ENCODE peak calls at places on chromosomes 6 and 20, in four cellular contexts. Q is neuronal stem cell, V is MM.1S, U is coronary artery. J is an unnamed sample.
A peak's percentile ranks its signal among the peaks of the same experiment; 100 is the strongest.

GRCh38 chr6:66961191-66961590 is 1254.2 kb upstream of the EYS start:
- DNase-seq in Q (no peak), V (no peak), U (no peak), J (no peak)

GRCh38 chr6:73704798-73705197 is 8.8 kb downstream of the CD109 start:
- DNase-seq in Q (no peak), V (no peak), U (no peak), J (no peak)

GRCh38 chr20:34431168-34431567 is 68.1 kb downstream of the ITCH start:
- DNase-seq in Q (no peak), V (no peak), U (no peak), J (no peak)

GRCh38 chr6:15642276-15642675 is 20.6 kb downstream of the DTNBP1 start:
- DNase-seq in Q (no peak), V (no peak), U (no peak), J (no peak)

GRCh38 chr6:30763618-30764489 is 19.5 kb upstream of the IER3 start:
- DNase-seq in Q (no peak), V (no peak), U (no peak), J (no peak)

GRCh38 chr6:147205690-147206600 is 1.7 kb downstream of the STXBP5 start:
- DNase-seq in Q (no peak), V (no peak), U (no peak), J (no peak)

GRCh38 chr6:6891074-6891754 is 216.5 kb upstream of the RREB1 start:
- DNase-seq in Q (no peak), V (no peak), U (no peak), J (no peak)

GRCh38 chr20:56893206-56893605 is 264.1 kb downstream of the TFAP2C start:
- DNase-seq in Q (no peak), V (no peak), U (no peak), J (no peak)

GRCh38 chr20:10093087-10093591 is 58.4 kb downstream of the ANKEF1 start:
- DNase-seq in Q (no peak), V (no peak), U (no peak), J (no peak)

DNA sequence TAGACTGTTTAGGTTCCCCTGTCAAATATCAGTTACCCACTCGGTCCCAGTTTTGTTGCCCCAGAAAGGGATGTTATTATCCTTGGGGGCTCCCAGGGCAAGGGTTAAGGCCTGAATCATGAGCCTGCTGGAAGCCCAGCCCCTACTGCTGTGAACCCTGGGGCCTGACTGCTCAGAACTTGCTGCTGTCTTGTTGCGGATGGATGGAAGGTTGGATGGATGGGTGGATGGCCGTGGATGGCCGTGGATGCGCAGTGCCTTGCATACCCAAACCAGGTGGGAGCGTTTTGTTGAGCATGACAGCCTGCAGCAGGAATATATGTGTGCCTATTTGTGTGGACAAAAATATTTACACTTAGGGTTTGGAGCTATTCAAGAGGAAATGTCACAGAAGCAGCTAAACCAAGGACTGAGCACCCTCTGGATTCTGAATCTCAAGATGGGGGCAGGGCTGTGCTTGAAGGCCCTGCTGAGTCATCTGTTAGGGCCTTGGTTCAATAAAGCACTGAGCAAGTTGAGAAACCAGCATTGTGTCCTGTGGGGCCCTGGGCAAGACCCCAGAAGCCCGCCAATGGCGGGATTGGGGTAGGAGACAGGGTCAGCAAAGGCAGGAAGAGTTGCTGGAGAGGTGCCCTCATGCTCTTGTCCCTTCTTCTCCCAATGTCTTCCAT is 9.6 kb downstream of the CDC25B start:
- DNase-seq in Q (no peak), V (no peak), U (no peak), J (no peak)
- H3K27ac ChIP-seq in Q (no peak overlapping the region), V (no peak overlapping the region), U (peak overlapping the region; percentile 95), J (peak overlapping the region; percentile 57)

GRCh38 chr6:44062771-44063560 is 64.3 kb downstream of the MRPL14 start:
- DNase-seq in Q (no peak), V (peak; percentile 13), U (no peak), J (peak; percentile 84)

GRCh38 chr6:44063561-44064059 is 63.6 kb downstream of the MRPL14 start:
- DNase-seq in Q (no peak), V (no peak), U (no peak), J (no peak)

GRCh38 chr6:44061375-44062104 is 65.7 kb downstream of the MRPL14 start:
- DNase-seq in Q (no peak), V (no peak), U (no peak), J (no peak)

GRCh38 chr6:44060622-44061374 is 66.5 kb downstream of the MRPL14 start:
- DNase-seq in Q (no peak), V (no peak), U (no peak), J (peak; percentile 69)

DNA sequence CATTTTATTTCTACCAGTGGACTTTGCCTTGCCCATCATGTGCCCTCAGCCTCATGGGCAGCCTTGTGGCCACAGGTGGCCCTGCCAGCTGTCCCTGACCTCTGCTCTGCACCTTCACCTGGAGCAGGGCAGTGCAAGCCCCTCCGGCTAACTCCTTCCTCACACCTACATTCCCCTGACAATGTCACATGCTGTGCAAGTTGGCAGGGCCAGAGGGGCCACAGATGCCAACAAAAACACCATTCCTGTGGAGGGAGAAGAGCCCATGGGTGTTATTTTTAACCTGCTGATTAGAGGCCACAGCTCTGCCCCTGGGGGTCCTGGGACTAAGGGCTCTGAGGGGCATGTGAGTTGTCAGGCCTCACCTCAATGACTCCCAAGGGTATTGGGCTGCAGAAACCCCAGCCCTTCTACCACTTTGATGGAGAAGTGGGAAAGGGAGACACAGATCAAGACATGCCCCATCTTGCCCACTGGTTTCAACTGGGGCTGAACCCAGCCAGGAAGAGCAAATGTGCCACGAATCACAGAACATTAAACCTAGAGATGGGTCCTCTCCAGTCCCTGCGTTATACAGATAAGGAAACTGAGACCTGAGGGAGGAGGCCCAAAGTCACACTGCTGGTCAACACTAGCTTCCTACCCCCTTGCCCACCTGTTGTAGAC is 65.0 kb downstream of the MRPL14 start:
- DNase-seq in Q (no peak), V (no peak), U (no peak), J (no peak)
- H3K27ac ChIP-seq in Q (no peak overlapping the region), V (no peak overlapping the region), U (no peak overlapping the region), J (peak overlapping the region; percentile 84)

GRCh38 chr6:118356686-118357085 is 191.4 kb upstream of the PLN start:
- DNase-seq in Q (no peak), V (no peak), U (no peak), J (no peak)

GRCh38 chr6:118356054-118356453 is 192.0 kb upstream of the PLN start:
- DNase-seq in Q (no peak), V (no peak), U (no peak), J (no peak)

GRCh38 chr6:118350881-118351430 is 197.1 kb upstream of the PLN start:
- DNase-seq in Q (no peak), V (no peak), U (no peak), J (no peak)

GRCh38 chr6:118354641-118355040 is 193.5 kb upstream of the PLN start:
- DNase-seq in Q (no peak), V (peak; percentile 30), U (no peak), J (no peak)

DNA sequence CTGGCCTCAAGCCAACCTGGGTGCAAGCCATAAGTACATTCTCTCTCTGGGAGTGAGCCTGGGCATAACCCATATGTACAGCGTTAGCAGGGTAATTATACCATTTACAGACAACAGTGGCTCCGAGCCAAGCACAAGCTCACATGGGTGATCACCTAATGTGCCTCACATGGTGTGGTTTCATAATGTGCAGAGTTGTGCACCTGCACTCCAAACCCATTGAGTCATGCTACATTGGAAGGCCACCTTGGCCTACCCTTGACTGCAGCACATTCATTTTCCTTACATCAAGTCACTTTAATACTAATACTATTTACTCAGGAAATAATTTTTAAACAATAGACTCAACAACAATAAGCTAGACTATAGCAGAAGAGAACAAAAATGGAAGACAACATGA is 194.5 kb upstream of the PLN start:
- DNase-seq in Q (no peak), V (no peak), U (no peak), J (no peak)
- H3K27ac ChIP-seq in Q (no peak overlapping the region), V (no peak overlapping the region), U (no peak overlapping the region), J (no peak overlapping the region)

DNA sequence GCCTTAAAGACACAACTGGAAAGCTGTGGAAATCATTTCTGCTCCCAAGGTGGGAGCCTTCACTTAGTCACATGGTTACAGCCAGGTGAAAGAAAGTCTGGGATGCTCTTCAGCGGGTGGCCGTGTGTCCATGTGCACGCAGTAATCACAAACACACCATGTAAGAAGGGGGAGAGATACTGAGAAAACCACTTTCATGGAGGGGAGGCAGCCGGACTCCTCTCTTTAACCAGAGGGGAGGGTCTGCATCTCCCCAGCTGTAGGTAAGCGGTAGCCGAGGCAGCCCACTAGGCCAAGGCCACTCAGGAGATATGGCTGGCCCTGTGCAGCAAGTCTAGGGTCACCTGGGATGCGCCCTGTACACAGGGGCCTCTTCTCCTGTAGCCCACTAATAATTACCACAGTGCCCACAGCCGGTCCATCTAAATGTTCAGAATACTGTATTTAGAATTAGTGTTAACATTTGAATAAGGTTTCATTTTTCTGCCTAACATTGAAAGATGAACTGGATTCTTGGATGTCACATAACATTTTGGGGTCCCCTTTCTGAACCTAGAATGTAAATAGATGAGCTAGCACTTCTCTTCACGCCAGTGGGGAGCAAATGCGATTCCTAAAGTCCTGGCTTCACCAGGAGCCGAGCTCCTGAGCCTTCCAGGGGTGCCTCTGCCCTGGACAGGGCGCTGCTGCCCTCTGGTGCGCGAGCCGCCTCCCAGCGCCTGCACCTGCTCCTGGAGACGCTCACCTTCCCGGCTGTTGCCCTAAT is 15.9 kb downstream of the GPR31 start:
- DNase-seq in Q (peak; percentile 30), V (peak; percentile 36), U (no peak), J (peak; percentile 68)
- H3K27ac ChIP-seq in Q (no peak overlapping the region), V (no peak overlapping the region), U (no peak overlapping the region), J (no peak overlapping the region)

DNA sequence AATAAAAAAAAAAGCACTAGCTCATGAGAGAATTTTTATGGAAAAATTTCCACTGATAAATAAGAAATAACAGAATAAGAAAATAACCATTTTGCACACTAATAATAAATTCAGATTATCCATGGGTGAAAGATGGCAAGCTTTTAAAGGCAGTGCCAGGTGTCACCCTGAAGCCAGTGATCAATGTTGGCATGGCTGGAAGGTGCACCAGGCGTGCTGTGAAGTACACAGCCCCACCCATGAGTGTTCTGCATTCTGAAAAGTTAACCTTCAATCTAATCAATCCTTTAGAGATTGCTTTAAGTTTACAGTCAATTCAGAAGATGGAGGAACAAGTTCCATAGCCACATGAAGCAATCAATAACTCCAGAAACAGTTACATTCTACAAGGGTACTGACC is 284.4 kb downstream of the C6orf118 start:
- DNase-seq in Q (no peak), V (no peak), U (no peak), J (no peak)
- H3K27ac ChIP-seq in Q (no peak overlapping the region), V (no peak overlapping the region), U (no peak overlapping the region), J (no peak overlapping the region)

GRCh38 chr6:137241481-137242011 is 22.4 kb upstream of the IFNGR1 start:
- DNase-seq in Q (no peak), V (no peak), U (no peak), J (no peak)
- H3K27ac ChIP-seq in Q (no peak overlapping the region), V (no peak overlapping the region), U (peak overlapping the region; percentile 10), J (no peak overlapping the region)

GRCh38 chr20:44495257-44495656 is 19.6 kb downstream of the TTPAL start:
- DNase-seq in Q (no peak), V (no peak), U (no peak), J (no peak)

GRCh38 chr20:44500221-44500620 is 21.6 kb downstream of the SERINC3 start:
- DNase-seq in Q (no peak), V (no peak), U (no peak), J (no peak)

GRCh38 chr20:44496976-44497375 is 21.3 kb downstream of the TTPAL start:
- DNase-seq in Q (no peak), V (no peak), U (no peak), J (no peak)

GRCh38 chr20:44495802-44496481 is 20.3 kb downstream of the TTPAL start:
- DNase-seq in Q (no peak), V (no peak), U (no peak), J (no peak)

GRCh38 chr20:44497761-44498160 is 22.1 kb downstream of the TTPAL start:
- DNase-seq in Q (no peak), V (no peak), U (no peak), J (no peak)
- H3K27ac ChIP-seq in Q (no peak overlapping the region), V (no peak overlapping the region), U (no peak overlapping the region), J (no peak overlapping the region)